ENCODE peak calls at places on chromosomes 3 and 15, in eight cellular contexts. One of them, this sample, is unnamed.

GRCh38 chr15:57743424-57743823 is 36.9 kb downstream of the POLR2M start:
- DNase-seq in ovary: no peak
- DNase-seq in stromal cell of bone marrow: no peak
- DNase-seq in effector memory CD8-positive, alpha-beta T cell: no peak
- DNase-seq in RCC 7860: no peak
- DNase-seq in EH: peak
- DNase-seq in left ventricle myocardium superior: no peak
- DNase-seq in NCI-H1092 treated with DMSO at 0.1 percent for 48 hours: peak
- DNase-seq in this sample: no peak

GRCh38 chr3:157247391-157247790 is 87.4 kb upstream of the CCNL1 start:
- DNase-seq in ovary: no peak
- DNase-seq in stromal cell of bone marrow: no peak
- DNase-seq in effector memory CD8-positive, alpha-beta T cell: no peak
- DNase-seq in RCC 7860: no peak
- DNase-seq in EH: peak
- DNase-seq in left ventricle myocardium superior: no peak
- DNase-seq in NCI-H1092 treated with DMSO at 0.1 percent for 48 hours: no peak
- DNase-seq in this sample: no peak

GRCh38 chr15:65423977-65424679 is 1.4 kb upstream of the IGDCC4 start:
- DNase-seq in ovary: no peak
- DNase-seq in stromal cell of bone marrow: no peak
- DNase-seq in effector memory CD8-positive, alpha-beta T cell: no peak
- DNase-seq in RCC 7860: no peak
- DNase-seq in EH: peak
- DNase-seq in left ventricle myocardium superior: no peak
- DNase-seq in NCI-H1092 treated with DMSO at 0.1 percent for 48 hours: no peak
- DNase-seq in this sample: no peak

GRCh38 chr3:10602769-10603768 is 97.7 kb upstream of the ATP2B2 start:
- DNase-seq in ovary: no peak
- DNase-seq in stromal cell of bone marrow: no peak
- DNase-seq in effector memory CD8-positive, alpha-beta T cell: peak
- DNase-seq in RCC 7860: no peak
- DNase-seq in EH: no peak
- DNase-seq in left ventricle myocardium superior: no peak
- DNase-seq in NCI-H1092 treated with DMSO at 0.1 percent for 48 hours: no peak
- DNase-seq in this sample: no peak

GRCh38 chr3:169147246-169148008 is 516.1 kb downstream of the MECOM start:
- DNase-seq in ovary: no peak
- DNase-seq in stromal cell of bone marrow: no peak
- DNase-seq in effector memory CD8-positive, alpha-beta T cell: no peak
- DNase-seq in RCC 7860: peak
- DNase-seq in EH: peak
- DNase-seq in left ventricle myocardium superior: peak
- DNase-seq in NCI-H1092 treated with DMSO at 0.1 percent for 48 hours: peak
- DNase-seq in this sample: peak

GRCh38 chr15:70166506-70167087 is 68.9 kb upstream of the TLE3 start:
- DNase-seq in ovary: no peak
- DNase-seq in stromal cell of bone marrow: no peak
- DNase-seq in effector memory CD8-positive, alpha-beta T cell: no peak
- DNase-seq in RCC 7860: no peak
- DNase-seq in EH: no peak
- DNase-seq in left ventricle myocardium superior: no peak
- DNase-seq in NCI-H1092 treated with DMSO at 0.1 percent for 48 hours: no peak
- DNase-seq in this sample: no peak

GRCh38 chr15:79640206-79640605 is 208.1 kb downstream of the MINAR1 start:
- DNase-seq in ovary: no peak
- DNase-seq in stromal cell of bone marrow: peak
- DNase-seq in effector memory CD8-positive, alpha-beta T cell: no peak
- DNase-seq in RCC 7860: peak
- DNase-seq in EH: peak
- DNase-seq in left ventricle myocardium superior: no peak
- DNase-seq in NCI-H1092 treated with DMSO at 0.1 percent for 48 hours: no peak
- DNase-seq in this sample: no peak

GRCh38 chr3:138097192-138097829 is 18.1 kb downstream of the DZIP1L start:
- DNase-seq in ovary: no peak
- DNase-seq in stromal cell of bone marrow: no peak
- DNase-seq in effector memory CD8-positive, alpha-beta T cell: no peak
- DNase-seq in RCC 7860: no peak
- DNase-seq in EH: no peak
- DNase-seq in left ventricle myocardium superior: no peak
- DNase-seq in NCI-H1092 treated with DMSO at 0.1 percent for 48 hours: no peak
- DNase-seq in this sample: no peak

GRCh38 chr3:168427830-168428471 is 332.2 kb upstream of the GOLIM4 start:
- DNase-seq in ovary: no peak
- DNase-seq in stromal cell of bone marrow: no peak
- DNase-seq in effector memory CD8-positive, alpha-beta T cell: no peak
- DNase-seq in RCC 7860: no peak
- DNase-seq in EH: no peak
- DNase-seq in left ventricle myocardium superior: no peak
- DNase-seq in NCI-H1092 treated with DMSO at 0.1 percent for 48 hours: no peak
- DNase-seq in this sample: no peak

GRCh38 chr3:4656059-4656458 is 162.9 kb downstream of the ITPR1 start:
- DNase-seq in ovary: peak
- DNase-seq in stromal cell of bone marrow: peak
- DNase-seq in effector memory CD8-positive, alpha-beta T cell: no peak
- DNase-seq in RCC 7860: peak
- DNase-seq in EH: peak
- DNase-seq in left ventricle myocardium superior: peak
- DNase-seq in NCI-H1092 treated with DMSO at 0.1 percent for 48 hours: peak
- DNase-seq in this sample: peak

GRCh38 chr3:143408771-143409170 is 289.2 kb downstream of the CHST2 start:
- DNase-seq in ovary: no peak
- DNase-seq in stromal cell of bone marrow: no peak
- DNase-seq in effector memory CD8-positive, alpha-beta T cell: no peak
- DNase-seq in RCC 7860: no peak
- DNase-seq in EH: no peak
- DNase-seq in left ventricle myocardium superior: no peak
- DNase-seq in NCI-H1092 treated with DMSO at 0.1 percent for 48 hours: no peak
- DNase-seq in this sample: no peak

GRCh38 chr3:179973024-179973423 is 63.7 kb downstream of the PEX5L start:
- DNase-seq in ovary: no peak
- DNase-seq in stromal cell of bone marrow: no peak
- DNase-seq in effector memory CD8-positive, alpha-beta T cell: no peak
- DNase-seq in RCC 7860: no peak
- DNase-seq in EH: no peak
- DNase-seq in left ventricle myocardium superior: no peak
- DNase-seq in NCI-H1092 treated with DMSO at 0.1 percent for 48 hours: no peak
- DNase-seq in this sample: no peak

GRCh38 chr3:16187213-16187790 is 12.8 kb downstream of the GALNT15 start:
- DNase-seq in ovary: no peak
- DNase-seq in stromal cell of bone marrow: no peak
- DNase-seq in effector memory CD8-positive, alpha-beta T cell: no peak
- DNase-seq in RCC 7860: no peak
- DNase-seq in EH: no peak
- DNase-seq in left ventricle myocardium superior: no peak
- DNase-seq in NCI-H1092 treated with DMSO at 0.1 percent for 48 hours: no peak
- DNase-seq in this sample: no peak

GRCh38 chr15:60937278-60937677 is 291.8 kb downstream of the RORA start:
- DNase-seq in ovary: no peak
- DNase-seq in stromal cell of bone marrow: no peak
- DNase-seq in effector memory CD8-positive, alpha-beta T cell: no peak
- DNase-seq in RCC 7860: no peak
- DNase-seq in EH: no peak
- DNase-seq in left ventricle myocardium superior: no peak
- DNase-seq in NCI-H1092 treated with DMSO at 0.1 percent for 48 hours: no peak
- DNase-seq in this sample: no peak

GRCh38 chr15:61916104-61916503 is 144.1 kb downstream of the VPS13C start:
- DNase-seq in ovary: no peak
- DNase-seq in stromal cell of bone marrow: peak
- DNase-seq in effector memory CD8-positive, alpha-beta T cell: no peak
- DNase-seq in RCC 7860: no peak
- DNase-seq in EH: peak
- DNase-seq in left ventricle myocardium superior: no peak
- DNase-seq in NCI-H1092 treated with DMSO at 0.1 percent for 48 hours: no peak
- DNase-seq in this sample: no peak

GRCh38 chr3:152320201-152320617 is 51.5 kb downstream of the MBNL1 start:
- DNase-seq in ovary: no peak
- DNase-seq in stromal cell of bone marrow: no peak
- DNase-seq in effector memory CD8-positive, alpha-beta T cell: no peak
- DNase-seq in RCC 7860: no peak
- DNase-seq in EH: no peak
- DNase-seq in left ventricle myocardium superior: no peak
- DNase-seq in NCI-H1092 treated with DMSO at 0.1 percent for 48 hours: no peak
- DNase-seq in this sample: no peak